ENCODE peak calls at places on chromosomes 12 and 14, in four cellular contexts. Q is A549, T is endothelial cell of umbilical vein, P is HepG2. Z is an unnamed sample.

GRCh38 chr12:63362801-63363200 is 211.8 kb upstream of the AVPR1A start:
- DNase-seq in Q (no peak), T (no peak), P (no peak), Z (no peak)

GRCh38 chr14:88481794-88482193 is 73.0 kb downstream of the PTPN21 start:
- DNase-seq in Q (no peak), T (no peak), P (no peak), Z (no peak)

GRCh38 chr12:70648191-70648590 is 11.0 kb upstream of the PTPRB start:
- DNase-seq in Q (no peak), T (peak; percentile 40), P (no peak), Z (no peak)

GRCh38 chr12:62691309-62691708 is 224.7 kb downstream of the MON2 start:
- DNase-seq in Q (no peak), T (no peak), P (no peak), Z (no peak)

GRCh38 chr12:124576061-124576650 is 8.7 kb upstream of the NCOR2 start:
- DNase-seq in Q (no peak), T (no peak), P (no peak), Z (no peak)

GRCh38 chr14:95876769-95877490 is at the start of gene TUNAR:
- DNase-seq in Q (no peak), T (no peak), P (no peak), Z (no peak)

GRCh38 chr12:67430708-67431335 is 161.7 kb downstream of the CAND1 start:
- DNase-seq in Q (no peak), T (no peak), P (no peak), Z (no peak)

GRCh38 chr14:23237772-23238594 is at the start of gene RNF212B:
- DNase-seq in Q (peak; percentile 79), T (peak; percentile 75), P (peak; percentile 80), Z (peak; percentile 73)

GRCh38 chr14:22980672-22981089 is 1.7 kb downstream of the AJUBA start:
- DNase-seq in Q (peak; percentile 58), T (no peak), P (peak; percentile 76), Z (no peak)

GRCh38 chr14:87995500-87996275 is 2.7 kb upstream of the GALC start:
- DNase-seq in Q (no peak), T (no peak), P (peak; percentile 85), Z (peak; percentile 8)

GRCh38 chr14:85471744-85472143 is 58.2 kb upstream of the FLRT2 start:
- DNase-seq in Q (peak; percentile 95), T (peak; percentile 100), P (peak; percentile 77), Z (no peak)

GRCh38 chr12:31620311-31620710 is 29.4 kb upstream of the DENND5B start:
- DNase-seq in Q (peak; percentile 70), T (no peak), P (peak; percentile 76), Z (no peak)

GRCh38 chr12:119621878-119622277 is 28.3 kb downstream of the TMEM233 start:
- DNase-seq in Q (no peak), T (no peak), P (no peak), Z (no peak)

GRCh38 chr14:100692859-100693558 is 33.7 kb upstream of the DLK1 start:
- DNase-seq in Q (peak; percentile 85), T (peak; percentile 87), P (peak; percentile 65), Z (peak; percentile 54)

GRCh38 chr12:1828863-1829262 is 8.5 kb downstream of the LRTM2 start:
- DNase-seq in Q (no peak), T (no peak), P (no peak), Z (no peak)

GRCh38 chr12:1829306-1829900 is 9.0 kb downstream of the LRTM2 start:
- DNase-seq in Q (no peak), T (no peak), P (no peak), Z (no peak)

GRCh38 chr12:1826401-1826800 is 6.0 kb downstream of the LRTM2 start:
- DNase-seq in Q (no peak), T (no peak), P (no peak), Z (no peak)

GRCh38 chr12:1826867-1827705 is 6.7 kb downstream of the LRTM2 start:
- DNase-seq in Q (no peak), T (no peak), P (no peak), Z (peak; percentile 75)

GRCh38 chr12:1827806-1828805 is 7.7 kb downstream of the LRTM2 start:
- DNase-seq in Q (no peak), T (no peak), P (no peak), Z (no peak)
- TF ChIP-seq MAX in Q (no peak), T (no peak), P (no peak), Z (no peak)

GRCh38 chr12:1810201-1810930 is 10.0 kb upstream of the LRTM2 start:
- DNase-seq in Q (no peak), T (no peak), P (no peak), Z (peak; percentile 86)
- H3K4me3 ChIP-seq in Q (no peak overlapping the region), T (no peak overlapping the region), P (no peak overlapping the region), Z (peak overlapping the region; percentile 96)

GRCh38 chr14:34462132-34462893 is at the start of gene SPTSSA:
- DNase-seq in Q (peak; percentile 88), T (peak; percentile 91), P (peak; percentile 90), Z (peak; percentile 91)
- TF ChIP-seq POLR2A in Q (peak; percentile 99), T (peak; percentile 91), P (peak; percentile 98), Z (peak; percentile 93)

DNA sequence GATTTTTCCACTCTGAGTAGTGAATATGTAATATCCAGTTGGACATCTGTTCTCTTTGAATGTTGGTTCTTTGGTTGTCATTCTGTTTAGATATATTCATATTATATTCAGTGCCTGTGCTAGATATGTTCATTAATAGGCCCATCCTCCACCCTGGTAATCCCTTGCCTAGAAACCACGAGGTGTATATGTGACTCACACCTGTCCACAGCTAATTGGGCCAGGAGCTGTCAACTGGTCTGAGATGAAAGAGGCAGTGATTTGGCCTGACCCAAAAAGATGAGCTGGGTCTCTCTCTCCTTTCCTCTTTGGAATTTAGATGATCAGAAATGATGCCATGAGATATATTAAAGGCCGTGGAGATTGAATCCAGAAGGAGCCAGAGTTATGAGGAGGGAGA is 261.1 kb upstream of the LRIG3 start:
- DNase-seq in Q (no peak), T (no peak), P (no peak), Z (no peak)
- TF ChIP-seq MAX in Q (no peak), T (no peak), P (no peak), Z (no peak)

GRCh38 chr14:103628221-103628683 is 759 bp upstream of the KLC1 start:
- DNase-seq in Q (peak; percentile 83), T (peak; percentile 72), P (no peak), Z (peak; percentile 28)
- H3K4me3 ChIP-seq in Q (peak overlapping the region; percentile 78), T (peak overlapping the region; percentile 73), P (peak overlapping the region; percentile 86), Z (peak overlapping the region; percentile 68)

GRCh38 chr14:55580401-55581010 is 499 bp downstream of the KTN1 start:
- DNase-seq in Q (peak; percentile 22), T (peak; percentile 35), P (no peak), Z (peak; percentile 66)
- TF ChIP-seq POLR2A in Q (no peak), T (no peak), P (no peak), Z (no peak)

GRCh38 chr12:59084758-59085383 is 164.6 kb upstream of the LRIG3 start:
- DNase-seq in Q (no peak), T (peak; percentile 69), P (no peak), Z (no peak)
- TF ChIP-seq MAX in Q (no peak), T (no peak), P (no peak), Z (no peak)

GRCh38 chr12:47808574-47809380 is 10.9 kb downstream of the HDAC7 start:
- DNase-seq in Q (no peak), T (peak; percentile 60), P (no peak), Z (peak; percentile 88)

GRCh38 chr12:47811581-47812484 is 7.9 kb downstream of the HDAC7 start:
- DNase-seq in Q (no peak), T (peak; percentile 83), P (no peak), Z (peak; percentile 43)

GRCh38 chr12:47813491-47814196 is 6.1 kb downstream of the HDAC7 start:
- DNase-seq in Q (no peak), T (peak; percentile 55), P (no peak), Z (peak; percentile 91)

GRCh38 chr12:47812797-47813490 is 6.8 kb downstream of the HDAC7 start:
- DNase-seq in Q (peak; percentile 74), T (peak; percentile 87), P (peak; percentile 36), Z (peak; percentile 99)

DNA sequence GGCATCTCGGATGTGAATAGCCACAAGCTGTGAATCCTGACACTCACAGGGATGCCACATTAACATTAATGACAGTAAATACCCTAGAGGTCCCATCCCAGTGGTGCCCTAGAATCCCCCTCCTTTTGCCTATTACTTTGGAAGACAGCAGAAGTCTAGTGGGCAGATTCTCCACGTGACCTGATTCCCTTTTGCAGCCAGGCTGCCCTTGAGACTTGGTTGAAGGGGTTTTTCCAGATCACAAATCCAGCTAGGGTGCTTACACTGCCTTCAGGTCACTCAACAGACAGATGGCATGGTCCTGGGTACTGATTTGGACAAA is 8.7 kb downstream of the HDAC7 start:
- DNase-seq in Q (no peak), T (no peak), P (no peak), Z (peak; percentile 39)
- H3K4me3 ChIP-seq in Q (no peak overlapping the region), T (no peak overlapping the region), P (no peak overlapping the region), Z (no peak overlapping the region)

GRCh38 chr14:103101964-103102688 is 7.6 kb downstream of the EXOC3L4 start:
- DNase-seq in Q (no peak), T (no peak), P (no peak), Z (no peak)

GRCh38 chr14:103104654-103105511 is 10.4 kb downstream of the EXOC3L4 start:
- DNase-seq in Q (peak; percentile 81), T (no peak), P (no peak), Z (peak; percentile 60)

GRCh38 chr14:103104389-103104653 is 9.8 kb downstream of the EXOC3L4 start:
- DNase-seq in Q (no peak), T (no peak), P (no peak), Z (no peak)

GRCh38 chr14:103102689-103103260 is 8.2 kb downstream of the EXOC3L4 start:
- DNase-seq in Q (no peak), T (no peak), P (no peak), Z (no peak)

GRCh38 chr14:103103461-103104388 is 9.2 kb downstream of the EXOC3L4 start:
- DNase-seq in Q (peak; percentile 95), T (no peak), P (peak; percentile 87), Z (peak; percentile 50)
- TF ChIP-seq POLR2A in Q (peak; percentile 66), T (no peak), P (peak; percentile 50), Z (no peak)

GRCh38 chr12:48986720-48987291 is 8.7 kb downstream of the WNT1 start:
- DNase-seq in Q (no peak), T (no peak), P (no peak), Z (no peak)
- TF ChIP-seq MAX in Q (no peak), T (no peak), P (no peak), Z (no peak)

Z was measured in NB4.